ENCODE peak calls at places on chromosome 1, in five cellular contexts. M is fibroblast of lung, K is GM12864, E is NCI-H2081, P is memory B cell. Q is an unnamed sample.

GRCh38 chr1:106233511-106233910 is 823.0 kb upstream of the PRMT6 start:
- DNase-seq in M (no peak), K (no peak), E (no peak), P (no peak), Q (no peak)

GRCh38 chr1:60904079-60904852 is 178.1 kb upstream of the NFIA start:
- DNase-seq in M (peak), K (no peak), E (no peak), P (no peak), Q (peak)

GRCh38 chr1:225532240-225532944 is 104.6 kb upstream of the LBR start:
- DNase-seq in M (no peak), K (no peak), E (peak), P (no peak), Q (no peak)

GRCh38 chr1:181028241-181029014 is 5.4 kb upstream of the MR1 start:
- DNase-seq in M (peak), K (no peak), E (no peak), P (no peak), Q (no peak)

GRCh38 chr1:237608433-237608832 is 282.3 kb downstream of the ZP4 start:
- DNase-seq in M (no peak), K (no peak), E (no peak), P (no peak), Q (no peak)

GRCh38 chr1:112625696-112626095 is 6.1 kb downstream of the CAPZA1 start:
- DNase-seq in M (peak), K (no peak), E (no peak), P (no peak), Q (peak)

GRCh38 chr1:243325305-243325890 is 69.6 kb downstream of the SDCCAG8 start:
- DNase-seq in M (peak), K (peak), E (peak), P (peak), Q (peak)

GRCh38 chr1:19444399-19445021 is 40.8 kb downstream of the CAPZB start:
- DNase-seq in M (no peak), K (no peak), E (no peak), P (no peak), Q (no peak)

GRCh38 chr1:58251415-58252073 is 295.0 kb downstream of the OMA1 start:
- DNase-seq in M (no peak), K (no peak), E (no peak), P (no peak), Q (no peak)

GRCh38 chr1:65724151-65724550 is 68.5 kb upstream of the PDE4B start:
- DNase-seq in M (no peak), K (no peak), E (no peak), P (no peak), Q (no peak)

GRCh38 chr1:213457097-213457680 is 406.1 kb downstream of the RPS6KC1 start:
- DNase-seq in M (no peak), K (no peak), E (no peak), P (no peak), Q (peak)

GRCh38 chr1:179776831-179777230 is 33.7 kb downstream of the FAM163A start:
- DNase-seq in M (no peak), K (no peak), E (no peak), P (no peak), Q (no peak)

GRCh38 chr1:151175910-151176309 is at the start of gene TMOD4:
- DNase-seq in M (no peak), K (no peak), E (no peak), P (no peak), Q (peak)

GRCh38 chr1:54229281-54229891 is 29.4 kb downstream of the MRPL37 start:
- DNase-seq in M (peak), K (no peak), E (no peak), P (no peak), Q (peak)

GRCh38 chr1:228463559-228464455 is 23.4 kb upstream of the RNF187 start:
- DNase-seq in M (no peak), K (peak), E (peak), P (no peak), Q (no peak)

GRCh38 chr1:185646202-185646683 is 87.9 kb upstream of the HMCN1 start:
- DNase-seq in M (peak), K (no peak), E (peak), P (no peak), Q (peak)

GRCh38 chr1:184553845-184554244 is 167.0 kb downstream of the C1orf21 start:
- DNase-seq in M (no peak), K (no peak), E (peak), P (no peak), Q (no peak)

GRCh38 chr1:241985787-241986186 is 13.1 kb downstream of the MAP1LC3C start:
- DNase-seq in M (peak), K (no peak), E (peak), P (no peak), Q (peak)

GRCh38 chr1:185776521-185776920 is 42.3 kb downstream of the HMCN1 start:
- DNase-seq in M (peak), K (no peak), E (no peak), P (no peak), Q (no peak)

GRCh38 chr1:109628540-109629321 is 9.1 kb downstream of the AMPD2 start:
- DNase-seq in M (peak), K (no peak), E (no peak), P (no peak), Q (no peak)

GRCh38 chr1:151287767-151288500 is 5.8 kb downstream of the ZNF687 start:
- DNase-seq in M (no peak), K (no peak), E (no peak), P (no peak), Q (no peak)

GRCh38 chr1:164718821-164719220 is 159.8 kb downstream of the PBX1 start:
- DNase-seq in M (peak), K (no peak), E (no peak), P (no peak), Q (peak)

GRCh38 chr1:10679521-10680220 is 116.8 kb downstream of the CASZ1 start:
- DNase-seq in M (peak), K (no peak), E (peak), P (no peak), Q (no peak)

GRCh38 chr1:63669151-63669961 is 76.1 kb downstream of the PGM1 start:
- DNase-seq in M (peak), K (no peak), E (no peak), P (no peak), Q (no peak)

Q was measured in GM03348.